ENCODE peak calls at places on chromosome 1, in six cellular contexts. U, Y, C, A, D and N are unnamed samples.

GRCh38 chr1:37670133-37670532 is 22.2 kb upstream of the CDCA8 start:
- DNase-seq in U (no peak), Y (no peak), C (no peak), A (no peak), D (no peak), N (no peak)

GRCh38 chr1:52658795-52659194 is 25.8 kb downstream of the SHISAL2A start:
- DNase-seq in U (no peak), Y (no peak), C (peak), A (no peak), D (no peak), N (no peak)

GRCh38 chr1:176049582-176049981 is 157.5 kb downstream of the COP1 start:
- DNase-seq in U (no peak), Y (no peak), C (no peak), A (no peak), D (no peak), N (no peak)

GRCh38 chr1:227846265-227846858 is 30.9 kb downstream of the PRSS38 start:
- DNase-seq in U (no peak), Y (no peak), C (no peak), A (no peak), D (no peak), N (no peak)

GRCh38 chr1:213051127-213051880 is at the start of gene RPS6KC1:
- DNase-seq in U (peak), Y (peak), C (peak), A (peak), D (peak), N (peak)

GRCh38 chr1:180231506-180232420 is 1.7 kb downstream of the LHX4 start:
- DNase-seq in U (no peak), Y (peak), C (peak), A (no peak), D (peak), N (peak)

GRCh38 chr1:44721521-44722361 is 9.2 kb downstream of the RNU5D-1 start:
- DNase-seq in U (no peak), Y (peak), C (peak), A (no peak), D (peak), N (no peak)

GRCh38 chr1:20847619-20848080 is 60.5 kb upstream of the HP1BP3 start:
- DNase-seq in U (no peak), Y (no peak), C (no peak), A (no peak), D (no peak), N (no peak)

GRCh38 chr1:8510041-8510823 is 192.3 kb downstream of the SLC45A1 start:
- DNase-seq in U (no peak), Y (no peak), C (peak), A (peak), D (peak), N (no peak)

GRCh38 chr1:168465942-168466702 is 77.7 kb downstream of the XCL2 start:
- DNase-seq in U (peak), Y (no peak), C (peak), A (peak), D (no peak), N (no peak)